ENCODE peak calls at places on chromosomes 16 and 17, in eight cellular contexts. S, Q, W, G, Z, O, X and P are unnamed samples.

GRCh38 chr17:44655983-44656700 is at the start of gene MEIOC:
- DNase-seq in X (peak; percentile 39), S (peak; percentile 36), Z (no peak), W (peak; percentile 7), Q (no peak), G (peak; percentile 5), O (no peak), P (no peak)

GRCh38 chr16:84485255-84486010 is 19.0 kb downstream of the MEAK7 start:
- DNase-seq in S (no peak), Z (no peak), O (no peak), Q (no peak), W (no peak), X (no peak), G (no peak), P (no peak)

GRCh38 chr17:36944488-36945040 is 4.2 kb upstream of the AATF start:
- DNase-seq in O (no peak), G (no peak), S (no peak), Q (no peak), Z (no peak), X (no peak), W (no peak), P (no peak)

GRCh38 chr16:15482068-15482747 is 47.8 kb downstream of the BMERB1 start:
- DNase-seq in G (no peak), Q (peak; percentile 89), Z (no peak), X (peak; percentile 72), O (no peak), S (peak; percentile 94), W (peak; percentile 11), P (peak; percentile 32)

GRCh38 chr16:89639385-89639784 is 18.1 kb downstream of the CHMP1A start:
- DNase-seq in Q (no peak), O (no peak), G (no peak), Z (no peak), X (no peak), W (no peak), S (no peak), P (no peak)

GRCh38 chr17:61409301-61410099 is 9.9 kb downstream of the TBX2 start:
- DNase-seq in S (peak; percentile 76), W (no peak), G (peak; percentile 31), Q (peak; percentile 62), O (no peak), Z (no peak), X (no peak), P (no peak)

GRCh38 chr17:17077861-17078732 is 35.8 kb downstream of the MPRIP start:
- DNase-seq in Q (peak; percentile 70), O (no peak), S (no peak), W (no peak), X (no peak), G (no peak), Z (no peak), P (no peak)

GRCh38 chr17:7191571-7192270 is 12.6 kb upstream of the ASGR1 start:
- DNase-seq in Z (no peak), G (no peak), S (peak; percentile 35), X (no peak), W (no peak), O (no peak), Q (no peak), P (no peak)

GRCh38 chr17:21061971-21062526 is 19.2 kb upstream of the USP22 start:
- DNase-seq in X (no peak), S (no peak), G (no peak), Q (no peak), Z (no peak), O (no peak), W (no peak), P (no peak)

GRCh38 chr17:39631403-39631802 is 4.7 kb downstream of the PPP1R1B start:
- DNase-seq in Q (no peak), Z (no peak), G (no peak), X (no peak), S (no peak), O (no peak), W (no peak), P (no peak)

GRCh38 chr17:50345443-50346312 is at the start of gene XYLT2:
- DNase-seq in Q (peak; percentile 88), Z (peak; percentile 68), W (peak; percentile 73), X (peak; percentile 90), O (no peak), S (peak; percentile 87), G (peak; percentile 74), P (peak; percentile 71)

GRCh38 chr16:19696312-19696711 is 21.7 kb downstream of the KNOP1 start:
- DNase-seq in S (peak; percentile 77), Z (peak; percentile 90), O (no peak), X (peak; percentile 51), Q (peak; percentile 86), W (no peak), G (peak; percentile 61), P (no peak)

GRCh38 chr17:43757171-43757660 is 1.4 kb downstream of the SOST start:
- DNase-seq in W (no peak), X (no peak), S (no peak), Z (no peak), G (no peak), Q (no peak), O (no peak), P (no peak)

GRCh38 chr17:965311-965989 is 14.1 kb downstream of the NXN start:
- DNase-seq in O (no peak), X (no peak), Z (no peak), Q (no peak), W (no peak), S (peak; percentile 36), G (no peak), P (no peak)

GRCh38 chr17:47846741-47847340 is 4.1 kb downstream of the SP6 start:
- DNase-seq in W (no peak), O (no peak), Q (no peak), Z (no peak), S (no peak), X (no peak), G (no peak), P (no peak)

GRCh38 chr17:45063198-45063597 is 2.1 kb downstream of the NMT1 start:
- DNase-seq in G (no peak), O (no peak), Z (no peak), S (no peak), X (no peak), W (no peak), Q (no peak), P (no peak)